ENCODE peak calls at places on chromosomes 13 and 19, in seven cellular contexts. One of them, this sample, is unnamed.
A peak's percentile ranks its signal among the peaks of the same experiment; 100 is the strongest.

GRCh38 chr19:4781851-4782250 is 9.7 kb upstream of the FEM1A start:
- DNase-seq in dorsolateral prefrontal cortex: no peak
- DNase-seq in lower leg skin: no peak
- DNase-seq in AG04449: no peak
- DNase-seq in ascending aorta: no peak
- DNase-seq in NB4: no peak
- DNase-seq in psoas muscle: no peak
- DNase-seq in this sample: no peak

GRCh38 chr19:52527954-52528326 is 472 bp downstream of the ZNF808 start:
- DNase-seq in dorsolateral prefrontal cortex: peak; percentile 34
- DNase-seq in lower leg skin: no peak
- DNase-seq in AG04449: no peak
- DNase-seq in ascending aorta: no peak
- DNase-seq in NB4: no peak
- DNase-seq in psoas muscle: no peak
- DNase-seq in this sample: peak; percentile 19

GRCh38 chr19:30718014-30718413 is 345.8 kb downstream of the ZNF536 start:
- DNase-seq in dorsolateral prefrontal cortex: no peak
- DNase-seq in lower leg skin: no peak
- DNase-seq in AG04449: no peak
- DNase-seq in ascending aorta: no peak
- DNase-seq in NB4: no peak
- DNase-seq in psoas muscle: no peak
- DNase-seq in this sample: no peak

GRCh38 chr13:102878491-102878890 is 32.7 kb downstream of the ERCC5 start:
- DNase-seq in dorsolateral prefrontal cortex: no peak
- DNase-seq in lower leg skin: no peak
- DNase-seq in AG04449: no peak
- DNase-seq in ascending aorta: no peak
- DNase-seq in NB4: no peak
- DNase-seq in psoas muscle: no peak
- DNase-seq in this sample: no peak

GRCh38 chr19:5445667-5446066 is 9.6 kb upstream of the ZNRF4 start:
- DNase-seq in dorsolateral prefrontal cortex: no peak
- DNase-seq in lower leg skin: no peak
- DNase-seq in AG04449: no peak
- DNase-seq in ascending aorta: no peak
- DNase-seq in NB4: no peak
- DNase-seq in psoas muscle: no peak
- DNase-seq in this sample: no peak

GRCh38 chr13:72448082-72448481 is 279.3 kb downstream of the MZT1 start:
- DNase-seq in dorsolateral prefrontal cortex: no peak
- DNase-seq in lower leg skin: no peak
- DNase-seq in AG04449: no peak
- DNase-seq in ascending aorta: no peak
- DNase-seq in NB4: no peak
- DNase-seq in psoas muscle: no peak
- DNase-seq in this sample: no peak

GRCh38 chr13:102870677-102871415 is 25.0 kb downstream of the ERCC5 start:
- DNase-seq in dorsolateral prefrontal cortex: peak; percentile 79
- DNase-seq in lower leg skin: no peak
- DNase-seq in AG04449: no peak
- DNase-seq in ascending aorta: no peak
- DNase-seq in NB4: peak; percentile 73
- DNase-seq in psoas muscle: peak; percentile 37
- DNase-seq in this sample: peak; percentile 55

GRCh38 chr19:33397536-33398360 is 24.2 kb downstream of the CEBPG start:
- DNase-seq in dorsolateral prefrontal cortex: peak; percentile 28
- DNase-seq in lower leg skin: no peak
- DNase-seq in AG04449: no peak
- DNase-seq in ascending aorta: no peak
- DNase-seq in NB4: no peak
- DNase-seq in psoas muscle: no peak
- DNase-seq in this sample: no peak

GRCh38 chr13:26721251-26721939 is 39.2 kb downstream of the GPR12 start:
- DNase-seq in dorsolateral prefrontal cortex: peak; percentile 47
- DNase-seq in lower leg skin: peak; percentile 22
- DNase-seq in AG04449: no peak
- DNase-seq in ascending aorta: peak; percentile 66
- DNase-seq in NB4: peak; percentile 99
- DNase-seq in psoas muscle: peak; percentile 23
- DNase-seq in this sample: no peak

GRCh38 chr19:3171894-3172679 is 6.5 kb upstream of the S1PR4 start:
- DNase-seq in dorsolateral prefrontal cortex: no peak
- DNase-seq in lower leg skin: no peak
- DNase-seq in AG04449: no peak
- DNase-seq in ascending aorta: no peak
- DNase-seq in NB4: no peak
- DNase-seq in psoas muscle: no peak
- DNase-seq in this sample: no peak

GRCh38 chr13:106095406-106095805 is 440.1 kb downstream of the EFNB2 start:
- DNase-seq in dorsolateral prefrontal cortex: no peak
- DNase-seq in lower leg skin: no peak
- DNase-seq in AG04449: no peak
- DNase-seq in ascending aorta: no peak
- DNase-seq in NB4: no peak
- DNase-seq in psoas muscle: no peak
- DNase-seq in this sample: no peak

GRCh38 chr13:29934531-29935308 is 84.3 kb upstream of the UBL3 start:
- DNase-seq in dorsolateral prefrontal cortex: no peak
- DNase-seq in lower leg skin: no peak
- DNase-seq in AG04449: no peak
- DNase-seq in ascending aorta: no peak
- DNase-seq in NB4: no peak
- DNase-seq in psoas muscle: no peak
- DNase-seq in this sample: no peak

GRCh38 chr19:6723738-6724137 is 3.3 kb upstream of the C3 start:
- DNase-seq in dorsolateral prefrontal cortex: no peak
- DNase-seq in lower leg skin: no peak
- DNase-seq in AG04449: no peak
- DNase-seq in ascending aorta: no peak
- DNase-seq in NB4: peak; percentile 61
- DNase-seq in psoas muscle: no peak
- DNase-seq in this sample: no peak

GRCh38 chr13:112966776-112967175 is 2.2 kb upstream of the MCF2L start:
- DNase-seq in dorsolateral prefrontal cortex: peak; percentile 16
- DNase-seq in lower leg skin: no peak
- DNase-seq in AG04449: no peak
- DNase-seq in ascending aorta: no peak
- DNase-seq in NB4: no peak
- DNase-seq in psoas muscle: no peak
- DNase-seq in this sample: peak; percentile 7

GRCh38 chr19:13875824-13876223 is 1.1 kb upstream of the NANOS3 start:
- DNase-seq in dorsolateral prefrontal cortex: no peak
- DNase-seq in lower leg skin: no peak
- DNase-seq in AG04449: no peak
- DNase-seq in ascending aorta: peak; percentile 52
- DNase-seq in NB4: no peak
- DNase-seq in psoas muscle: no peak
- DNase-seq in this sample: no peak

GRCh38 chr19:13869324-13869723 is 7.6 kb upstream of the NANOS3 start:
- DNase-seq in dorsolateral prefrontal cortex: no peak
- DNase-seq in lower leg skin: no peak
- DNase-seq in AG04449: no peak
- DNase-seq in ascending aorta: no peak
- DNase-seq in NB4: no peak
- DNase-seq in psoas muscle: no peak
- DNase-seq in this sample: no peak

GRCh38 chr19:13872695-13873389 is 4.1 kb upstream of the NANOS3 start:
- DNase-seq in dorsolateral prefrontal cortex: no peak
- DNase-seq in lower leg skin: no peak
- DNase-seq in AG04449: no peak
- DNase-seq in ascending aorta: no peak
- DNase-seq in NB4: peak; percentile 43
- DNase-seq in psoas muscle: no peak
- DNase-seq in this sample: no peak

GRCh38 chr19:13873776-13874515 is 3.0 kb upstream of the NANOS3 start:
- DNase-seq in dorsolateral prefrontal cortex: no peak
- DNase-seq in lower leg skin: no peak
- DNase-seq in AG04449: no peak
- DNase-seq in ascending aorta: no peak
- DNase-seq in NB4: no peak
- DNase-seq in psoas muscle: no peak
- DNase-seq in this sample: no peak

GRCh38 chr19:13872339-13872694 is 4.6 kb upstream of the NANOS3 start:
- DNase-seq in dorsolateral prefrontal cortex: no peak
- DNase-seq in lower leg skin: no peak
- DNase-seq in AG04449: no peak
- DNase-seq in ascending aorta: no peak
- DNase-seq in NB4: no peak
- DNase-seq in psoas muscle: no peak
- DNase-seq in this sample: no peak
- H3K4me3 ChIP-seq in dorsolateral prefrontal cortex: no peak overlapping the region
- H3K4me3 ChIP-seq in lower leg skin: no peak overlapping the region
- H3K4me3 ChIP-seq in AG04449: no peak overlapping the region
- H3K4me3 ChIP-seq in ascending aorta: no peak overlapping the region
- H3K4me3 ChIP-seq in NB4: no peak overlapping the region
- H3K4me3 ChIP-seq in psoas muscle: no peak overlapping the region
- H3K4me3 ChIP-seq in this sample: no peak overlapping the region

GRCh38 chr19:38252385-38252784 is 3.8 kb downstream of the PPP1R14A start:
- DNase-seq in dorsolateral prefrontal cortex: no peak
- DNase-seq in lower leg skin: no peak
- DNase-seq in AG04449: no peak
- DNase-seq in ascending aorta: no peak
- DNase-seq in NB4: no peak
- DNase-seq in psoas muscle: no peak
- DNase-seq in this sample: no peak

GRCh38 chr19:38251564-38252051 is 4.6 kb downstream of the PPP1R14A start:
- DNase-seq in dorsolateral prefrontal cortex: no peak
- DNase-seq in lower leg skin: no peak
- DNase-seq in AG04449: no peak
- DNase-seq in ascending aorta: peak; percentile 92
- DNase-seq in NB4: no peak
- DNase-seq in psoas muscle: no peak
- DNase-seq in this sample: peak; percentile 24

GRCh38 chr19:38252935-38253691 is 3.1 kb downstream of the PPP1R14A start:
- DNase-seq in dorsolateral prefrontal cortex: peak; percentile 91
- DNase-seq in lower leg skin: no peak
- DNase-seq in AG04449: no peak
- DNase-seq in ascending aorta: peak; percentile 90
- DNase-seq in NB4: peak; percentile 54
- DNase-seq in psoas muscle: no peak
- DNase-seq in this sample: no peak

GRCh38 chr19:38253788-38254187 is 2.4 kb downstream of the PPP1R14A start:
- DNase-seq in dorsolateral prefrontal cortex: no peak
- DNase-seq in lower leg skin: no peak
- DNase-seq in AG04449: no peak
- DNase-seq in ascending aorta: no peak
- DNase-seq in NB4: no peak
- DNase-seq in psoas muscle: no peak
- DNase-seq in this sample: no peak

DNA sequence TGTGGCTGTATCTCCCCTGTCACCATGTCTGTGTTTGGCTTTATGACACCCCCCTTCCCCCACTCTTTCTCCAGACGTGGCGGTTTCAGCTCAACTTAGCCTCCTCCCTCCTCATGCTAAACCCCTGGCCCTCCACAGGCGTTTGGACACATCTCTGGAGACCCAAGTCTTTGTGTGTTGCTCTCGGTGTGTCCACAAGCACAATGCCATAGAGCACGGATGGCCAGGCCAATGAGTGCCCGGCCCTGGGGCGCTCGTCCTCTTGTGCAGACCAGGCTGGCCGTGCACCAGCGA is 468 bp downstream of the PPP1R14A start:
- DNase-seq in dorsolateral prefrontal cortex: no peak
- DNase-seq in lower leg skin: no peak
- DNase-seq in AG04449: no peak
- DNase-seq in ascending aorta: no peak
- DNase-seq in NB4: no peak
- DNase-seq in psoas muscle: no peak
- DNase-seq in this sample: peak; percentile 33
- H3K4me3 ChIP-seq in dorsolateral prefrontal cortex: peak overlapping the region; percentile 36
- H3K4me3 ChIP-seq in lower leg skin: peak overlapping the region; percentile 2
- H3K4me3 ChIP-seq in AG04449: peak overlapping the region; percentile 49
- H3K4me3 ChIP-seq in ascending aorta: peak overlapping the region; percentile 90
- H3K4me3 ChIP-seq in NB4: no peak overlapping the region
- H3K4me3 ChIP-seq in psoas muscle: peak overlapping the region; percentile 61
- H3K4me3 ChIP-seq in this sample: no peak overlapping the region

DNA sequence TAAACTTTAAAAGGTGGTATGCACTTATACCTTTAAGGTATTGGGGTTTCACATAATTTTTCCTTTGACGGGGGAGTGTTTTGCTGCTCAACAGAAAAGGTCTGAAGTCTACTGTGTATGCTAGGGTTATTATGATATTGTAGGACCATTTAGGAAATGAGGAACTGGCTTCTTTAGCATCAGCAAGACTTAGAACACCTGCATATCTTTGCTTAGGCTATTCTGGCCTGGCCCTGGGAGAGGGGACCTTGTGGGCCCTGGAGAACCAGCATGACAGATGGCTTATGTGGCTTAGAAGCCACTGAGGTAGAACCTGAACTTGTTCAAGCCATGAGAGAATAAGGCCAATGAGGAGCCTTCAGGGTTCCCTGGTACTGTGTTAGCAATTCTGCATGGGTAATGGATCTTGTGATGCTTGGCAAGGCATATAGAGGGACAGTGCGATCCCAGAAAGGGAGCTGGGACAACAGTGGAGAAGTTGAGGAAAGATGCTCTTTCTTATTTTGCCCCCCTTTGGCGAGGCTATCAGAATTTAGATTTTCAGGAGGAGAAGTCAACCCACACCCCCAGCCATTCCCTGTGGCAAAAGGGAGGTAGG is 4.3 kb downstream of the RGCC start:
- DNase-seq in dorsolateral prefrontal cortex: no peak
- DNase-seq in lower leg skin: no peak
- DNase-seq in AG04449: no peak
- DNase-seq in ascending aorta: no peak
- DNase-seq in NB4: no peak
- DNase-seq in psoas muscle: no peak
- DNase-seq in this sample: no peak
- H3K4me3 ChIP-seq in dorsolateral prefrontal cortex: peak overlapping the region; percentile 86
- H3K4me3 ChIP-seq in lower leg skin: no peak overlapping the region
- H3K4me3 ChIP-seq in AG04449: no peak overlapping the region
- H3K4me3 ChIP-seq in ascending aorta: no peak overlapping the region
- H3K4me3 ChIP-seq in NB4: no peak overlapping the region
- H3K4me3 ChIP-seq in psoas muscle: peak overlapping the region; percentile 31
- H3K4me3 ChIP-seq in this sample: no peak overlapping the region

GRCh38 chr19:49801401-49801888 is 11.6 kb downstream of the FUZ start:
- DNase-seq in dorsolateral prefrontal cortex: no peak
- DNase-seq in lower leg skin: no peak
- DNase-seq in AG04449: no peak
- DNase-seq in ascending aorta: no peak
- DNase-seq in NB4: no peak
- DNase-seq in psoas muscle: no peak
- DNase-seq in this sample: no peak
- H3K4me3 ChIP-seq in dorsolateral prefrontal cortex: peak overlapping the region; percentile 24
- H3K4me3 ChIP-seq in lower leg skin: no peak overlapping the region
- H3K4me3 ChIP-seq in AG04449: peak overlapping the region; percentile 59
- H3K4me3 ChIP-seq in ascending aorta: peak overlapping the region; percentile 20
- H3K4me3 ChIP-seq in NB4: no peak overlapping the region
- H3K4me3 ChIP-seq in psoas muscle: peak overlapping the region; percentile 38
- H3K4me3 ChIP-seq in this sample: no peak overlapping the region

This sample was measured in body of pancreas.